ENCODE peak calls at places on chromosomes 16 and 17, in ten cellular contexts. X is T-cell, T is kidney epithelial cell, R is retina, H is COR-L47, W is head of caudate nucleus, S is cardiac muscle cell, A is left kidney, J is colonic mucosa, F is GM03348. B is an unnamed sample.

GRCh38 chr16:67244387-67245188 is 2.7 kb downstream of the FHOD1 start:
- DNase-seq in F (peak), A (no peak), R (no peak), X (peak), W (peak), S (peak), H (no peak), J (peak), T (no peak), B (peak)

GRCh38 chr17:79790805-79791353 is 6.0 kb downstream of the CBX8 start:
- DNase-seq in W (no peak), R (peak), S (no peak), A (no peak), H (no peak), J (no peak), X (no peak), F (no peak), T (no peak), B (no peak)

GRCh38 chr16:58563235-58563634 is 47.9 kb downstream of the SETD6 start:
- DNase-seq in T (peak), F (peak), W (no peak), R (no peak), A (no peak), H (no peak), S (peak), J (no peak), X (no peak), B (no peak)

GRCh38 chr16:87608400-87608985 is 6.2 kb downstream of the JPH3 start:
- DNase-seq in S (peak), W (no peak), A (peak), J (peak), T (peak), F (peak), R (peak), X (peak), H (no peak), B (peak)

GRCh38 chr16:85046957-85047866 is 19.6 kb downstream of the KIAA0513 start:
- DNase-seq in F (no peak), X (no peak), J (peak), R (no peak), H (no peak), T (no peak), W (no peak), S (peak), A (peak), B (no peak)

GRCh38 chr17:75693500-75694481 is 26.7 kb downstream of the SAP30BP start:
- DNase-seq in R (peak), J (no peak), A (no peak), F (peak), X (no peak), W (peak), T (no peak), H (no peak), S (peak), B (peak)

GRCh38 chr17:62824290-62825135 is 16.4 kb upstream of the MARCHF10 start:
- DNase-seq in X (no peak), J (no peak), W (no peak), R (no peak), A (peak), F (peak), T (peak), S (peak), H (no peak), B (peak)

GRCh38 chr16:88781140-88782077 is 3.6 kb downstream of the PIEZO1 start:
- DNase-seq in F (no peak), X (peak), H (no peak), W (no peak), S (no peak), T (no peak), J (no peak), A (no peak), R (no peak), B (no peak)

GRCh38 chr17:59160203-59161025 is 4.9 kb downstream of the PRR11 start:
- DNase-seq in X (no peak), R (no peak), W (no peak), F (no peak), T (no peak), A (no peak), S (no peak), J (no peak), H (no peak), B (no peak)

GRCh38 chr17:78784397-78784751 is 2.3 kb upstream of the CYTH1 start:
- DNase-seq in J (no peak), A (no peak), H (no peak), R (no peak), F (no peak), W (no peak), X (no peak), T (no peak), S (no peak), B (no peak)

GRCh38 chr17:44220211-44221071 is 966 bp upstream of the UBTF start:
- DNase-seq in H (peak), W (no peak), J (peak), A (peak), F (peak), S (peak), T (no peak), R (peak), X (peak), B (no peak)

GRCh38 chr17:27858621-27859305 is 34.4 kb downstream of the LYRM9 start:
- DNase-seq in X (no peak), A (no peak), S (no peak), J (no peak), W (no peak), H (no peak), R (no peak), F (no peak), T (no peak), B (no peak)

GRCh38 chr17:9274119-9274445 is 252.8 kb downstream of the NTN1 start:
- DNase-seq in T (no peak), S (no peak), X (no peak), H (no peak), A (no peak), W (no peak), F (no peak), J (no peak), R (no peak), B (no peak)

GRCh38 chr17:57810740-57811632 is 38.9 kb downstream of the MRPS23 start:
- DNase-seq in R (peak), F (peak), H (peak), X (no peak), W (no peak), A (peak), J (peak), T (no peak), S (peak), B (peak)

GRCh38 chr17:33676444-33676843 is 383.3 kb upstream of the ASIC2 start:
- DNase-seq in T (no peak), X (no peak), A (no peak), H (no peak), F (no peak), R (no peak), W (no peak), J (no peak), S (no peak), B (no peak)

GRCh38 chr17:58630883-58631522 is 60.8 kb downstream of the TEX14 start:
- DNase-seq in A (no peak), F (no peak), J (peak), X (peak), T (no peak), R (no peak), H (no peak), S (no peak), W (no peak), B (no peak)

GRCh38 chr17:28579526-28579925 is 2.8 kb upstream of the ALDOC start:
- DNase-seq in J (no peak), S (no peak), W (no peak), R (no peak), A (no peak), H (no peak), F (no peak), T (no peak), X (no peak), B (no peak)

GRCh38 chr16:15983898-15984297 is 34.5 kb downstream of the ABCC1 start:
- DNase-seq in J (no peak), A (no peak), R (no peak), H (peak), X (no peak), T (no peak), S (no peak), F (no peak), W (no peak), B (peak)

GRCh38 chr17:42438600-42439567 is 15.8 kb upstream of the CAVIN1 start:
- DNase-seq in S (peak), T (no peak), J (peak), A (peak), W (no peak), F (no peak), R (no peak), H (no peak), X (peak), B (no peak)

GRCh38 chr17:66441012-66441703 is 138.7 kb downstream of the PRKCA start:
- DNase-seq in F (no peak), R (no peak), X (no peak), T (no peak), S (no peak), A (no peak), W (no peak), J (no peak), H (no peak), B (no peak)

GRCh38 chr16:970379-970765 is 412 bp downstream of the LMF1 start:
- DNase-seq in W (no peak), A (no peak), S (no peak), X (no peak), T (no peak), J (peak), F (no peak), R (no peak), H (no peak), B (no peak)

GRCh38 chr16:51553314-51553713 is 402.2 kb upstream of the SALL1 start:
- DNase-seq in W (no peak), J (no peak), R (no peak), F (no peak), X (no peak), S (no peak), T (no peak), A (no peak), H (no peak), B (no peak)

GRCh38 chr17:57242148-57242547 is 14.2 kb upstream of the MSI2 start:
- DNase-seq in F (no peak), J (no peak), W (no peak), A (peak), R (peak), T (no peak), H (no peak), S (peak), X (no peak), B (no peak)

GRCh38 chr17:43740541-43740940 is 18.1 kb downstream of the SOST start:
- DNase-seq in H (no peak), X (no peak), F (peak), R (no peak), J (no peak), A (no peak), S (peak), T (no peak), W (no peak), B (peak)

GRCh38 chr16:56932588-56933265 is 785 bp downstream of the HERPUD1 start:
- DNase-seq in W (peak), X (peak), S (peak), J (peak), H (peak), R (peak), A (peak), T (no peak), F (peak), B (peak)